ENCODE peak calls at places on chromosomes 2 and 18, in seven cellular contexts. G is trophoblast cell, M is IMR-90, I is neuronal stem cell, K is mesendoderm, T is H9, B is H1. Z is an unnamed sample.

GRCh38 chr2:224412064-224412921 is 10.4 kb upstream of the FAM124B start:
- DNase-seq in G (peak), M (peak), I (no peak), K (no peak), T (no peak), B (no peak), Z (peak)

GRCh38 chr2:26870585-26871095 is 22.7 kb downstream of the DPYSL5 start:
- DNase-seq in G (no peak), M (no peak), I (no peak), K (no peak), T (no peak), B (peak), Z (no peak)

GRCh38 chr2:101418704-101419663 is 31.7 kb upstream of the CREG2 start:
- DNase-seq in G (peak), M (peak), I (peak), K (peak), T (no peak), B (peak), Z (peak)

GRCh38 chr2:127154985-127155650 is 48.2 kb upstream of the BIN1 start:
- DNase-seq in G (no peak), M (peak), I (no peak), K (no peak), T (no peak), B (no peak), Z (no peak)

GRCh38 chr2:202032841-202033316 is 776 bp upstream of the FZD7 start:
- DNase-seq in G (peak), M (peak), I (peak), K (peak), T (peak), B (peak), Z (peak)

GRCh38 chr2:105873281-105873680 is 128.6 kb downstream of the NCK2 start:
- DNase-seq in G (no peak), M (no peak), I (no peak), K (no peak), T (no peak), B (no peak), Z (peak)

GRCh38 chr2:235968616-235969324 is 199.4 kb downstream of the GBX2 start:
- DNase-seq in G (peak), M (no peak), I (no peak), K (no peak), T (peak), B (no peak), Z (no peak)

GRCh38 chr18:70296289-70296688 is 7.4 kb downstream of the SOCS6 start:
- DNase-seq in G (no peak), M (no peak), I (no peak), K (peak), T (no peak), B (no peak), Z (peak)

GRCh38 chr2:191566347-191566746 is 111.6 kb upstream of the NABP1 start:
- DNase-seq in G (peak), M (peak), I (peak), K (peak), T (peak), B (peak), Z (peak)

GRCh38 chr2:211423018-211423417 is 866.6 kb downstream of the CPS1 start:
- DNase-seq in G (no peak), M (no peak), I (no peak), K (no peak), T (no peak), B (no peak), Z (no peak)

GRCh38 chr2:73981081-73981968 is 3.4 kb upstream of the TET3 start:
- DNase-seq in G (peak), M (no peak), I (no peak), K (peak), T (peak), B (peak), Z (no peak)

GRCh38 chr2:239457586-239458445 is 57.0 kb upstream of the HDAC4 start:
- DNase-seq in G (no peak), M (no peak), I (no peak), K (no peak), T (peak), B (peak), Z (no peak)

GRCh38 chr2:239456940-239457339 is 56.1 kb upstream of the HDAC4 start:
- DNase-seq in G (no peak), M (no peak), I (no peak), K (no peak), T (peak), B (no peak), Z (no peak)

GRCh38 chr2:239459581-239459980 is 58.8 kb upstream of the HDAC4 start:
- DNase-seq in G (no peak), M (no peak), I (no peak), K (no peak), T (peak), B (peak), Z (no peak)

GRCh38 chr2:239460780-239461179 is 60.0 kb upstream of the HDAC4 start:
- DNase-seq in G (no peak), M (no peak), I (no peak), K (no peak), T (no peak), B (no peak), Z (no peak)

DNA sequence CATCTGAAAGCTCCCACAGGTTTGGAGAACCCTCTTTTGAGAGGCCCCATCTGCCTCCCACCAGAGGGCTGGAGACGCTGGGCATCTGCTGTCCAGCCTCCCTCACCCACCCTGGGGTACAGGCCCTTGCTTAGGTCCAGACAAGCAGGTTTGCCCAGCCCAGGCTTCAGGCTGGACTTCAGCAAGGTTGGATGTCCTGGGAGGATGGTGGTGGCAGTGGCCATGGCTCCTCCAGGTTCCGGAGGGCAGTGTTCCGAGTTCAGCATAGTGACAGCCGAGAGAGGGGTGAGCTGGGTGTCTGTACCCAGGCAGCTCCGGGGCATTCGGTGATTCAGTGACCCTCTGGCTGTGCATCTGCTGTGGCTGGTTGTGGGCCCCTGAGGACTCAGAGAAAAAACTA is 58.2 kb upstream of the HDAC4 start:
- DNase-seq in G (no peak), M (no peak), I (no peak), K (no peak), T (peak), B (peak), Z (no peak)
- H3K4ac ChIP-seq in G (no peak), M (no peak), I (no peak), K (no peak), T (no peak), B (no peak), Z (no peak)

GRCh38 chr2:237743561-237744269 is 54.9 kb upstream of the RBM44 start:
- DNase-seq in G (peak), M (peak), I (no peak), K (no peak), T (no peak), B (no peak), Z (peak)

GRCh38 chr2:237744613-237745249 is 53.8 kb upstream of the RBM44 start:
- DNase-seq in G (peak), M (peak), I (peak), K (peak), T (peak), B (peak), Z (peak)

GRCh38 chr2:237746302-237747080 is 52.1 kb upstream of the RBM44 start:
- DNase-seq in G (no peak), M (no peak), I (no peak), K (no peak), T (no peak), B (no peak), Z (no peak)

GRCh38 chr2:237744270-237744612 is 54.3 kb upstream of the RBM44 start:
- DNase-seq in G (no peak), M (no peak), I (no peak), K (no peak), T (no peak), B (no peak), Z (no peak)

DNA sequence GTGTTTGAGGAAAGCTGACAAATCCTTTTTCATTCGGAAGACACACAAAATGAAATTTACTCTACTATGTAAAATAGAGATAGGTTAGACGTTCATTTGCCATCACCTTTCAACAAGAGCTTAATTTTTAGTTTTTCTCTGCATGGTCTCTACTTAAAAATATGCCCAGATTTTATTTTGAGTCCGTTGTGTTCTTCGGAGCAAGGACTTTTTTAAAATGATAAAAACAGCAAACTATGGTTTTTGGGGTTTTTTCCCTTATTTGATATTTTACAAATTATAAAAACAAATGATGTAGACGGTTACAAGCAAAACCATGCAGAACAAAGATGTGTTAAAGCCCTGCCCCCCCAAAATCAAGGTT is 53.3 kb upstream of the RBM44 start:
- DNase-seq in G (no peak), M (no peak), I (no peak), K (no peak), T (no peak), B (no peak), Z (no peak)
- H3K27ac ChIP-seq in G (no peak), M (no peak), I (no peak), K (no peak), T (no peak), B (no peak), Z (no peak)

GRCh38 chr18:78686976-78687685 is 292.5 kb upstream of the SALL3 start:
- DNase-seq in G (no peak), M (no peak), I (no peak), K (no peak), T (no peak), B (no peak), Z (no peak)

GRCh38 chr18:78687736-78688135 is 291.9 kb upstream of the SALL3 start:
- DNase-seq in G (no peak), M (no peak), I (no peak), K (no peak), T (no peak), B (no peak), Z (no peak)

GRCh38 chr18:78688916-78689315 is 290.7 kb upstream of the SALL3 start:
- DNase-seq in G (no peak), M (no peak), I (no peak), K (no peak), T (no peak), B (no peak), Z (no peak)

GRCh38 chr18:78688249-78688648 is 291.4 kb upstream of the SALL3 start:
- DNase-seq in G (no peak), M (no peak), I (no peak), K (no peak), T (no peak), B (no peak), Z (no peak)

DNA sequence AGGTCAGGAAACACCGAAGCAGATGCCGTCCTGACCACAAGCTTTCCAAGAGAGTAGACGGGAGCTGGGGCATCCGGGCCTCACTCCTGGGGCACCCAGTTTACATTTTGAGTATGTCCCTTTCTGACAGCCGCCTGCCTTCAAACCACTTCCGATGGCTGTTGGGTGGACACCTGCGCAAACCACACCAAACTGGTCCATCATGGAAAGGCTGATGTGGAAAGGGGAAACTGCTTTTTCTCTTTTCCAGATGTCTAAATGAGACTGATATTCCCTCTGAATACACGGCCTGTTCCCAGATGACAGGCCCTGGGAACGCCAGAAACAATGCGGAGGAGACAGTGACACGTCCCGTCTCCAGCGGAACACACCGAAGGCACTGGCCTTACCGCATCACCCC is 290.0 kb upstream of the SALL3 start:
- DNase-seq in G (no peak), M (no peak), I (no peak), K (no peak), T (no peak), B (no peak), Z (no peak)
- H3K4ac ChIP-seq in G (no peak), M (no peak), I (no peak), K (no peak), T (no peak), B (no peak), Z (no peak)

GRCh38 chr2:54708584-54709340 is 14.7 kb upstream of the EML6 start:
- DNase-seq in G (no peak), M (no peak), I (no peak), K (peak), T (peak), B (peak), Z (peak)
- H3K27ac ChIP-seq in G (no peak), M (no peak), I (no peak), K (no peak), T (no peak), B (no peak), Z (no peak)

GRCh38 chr2:1651131-1652066 is 92.9 kb downstream of the PXDN start:
- DNase-seq in G (no peak), M (no peak), I (no peak), K (no peak), T (no peak), B (no peak), Z (no peak)
- H3K4ac ChIP-seq in G (no peak), M (peak), I (no peak), K (no peak), T (no peak), B (no peak), Z (no peak)

GRCh38 chr2:177271981-177272666 is 7.6 kb upstream of the NFE2L2 start:
- DNase-seq in G (no peak), M (no peak), I (no peak), K (no peak), T (no peak), B (no peak), Z (no peak)

GRCh38 chr2:177275671-177276070 is 11.1 kb upstream of the NFE2L2 start:
- DNase-seq in G (no peak), M (peak), I (no peak), K (no peak), T (no peak), B (no peak), Z (peak)

GRCh38 chr2:177272765-177273164 is 8.2 kb upstream of the NFE2L2 start:
- DNase-seq in G (no peak), M (no peak), I (no peak), K (no peak), T (no peak), B (no peak), Z (no peak)

GRCh38 chr2:177273456-177273855 is 8.9 kb upstream of the NFE2L2 start:
- DNase-seq in G (no peak), M (no peak), I (no peak), K (no peak), T (no peak), B (no peak), Z (no peak)

GRCh38 chr2:177275041-177275440 is 10.5 kb upstream of the NFE2L2 start:
- DNase-seq in G (no peak), M (peak), I (no peak), K (no peak), T (no peak), B (no peak), Z (peak)
- H3K27ac ChIP-seq in G (no peak), M (no peak), I (no peak), K (no peak), T (no peak), B (no peak), Z (no peak)

GRCh38 chr2:85457877-85458316 is 39.4 kb downstream of the SH2D6 start:
- DNase-seq in G (no peak), M (no peak), I (no peak), K (no peak), T (no peak), B (no peak), Z (no peak)

GRCh38 chr2:85459771-85460170 is 41.3 kb downstream of the SH2D6 start:
- DNase-seq in G (no peak), M (no peak), I (no peak), K (no peak), T (no peak), B (no peak), Z (no peak)

GRCh38 chr2:85457043-85457442 is 38.5 kb downstream of the SH2D6 start:
- DNase-seq in G (no peak), M (no peak), I (no peak), K (no peak), T (no peak), B (no peak), Z (no peak)

GRCh38 chr2:85455552-85456090 is 37.1 kb downstream of the SH2D6 start:
- DNase-seq in G (no peak), M (no peak), I (no peak), K (peak), T (peak), B (no peak), Z (no peak)

GRCh38 chr2:85458611-85459563 is 40.4 kb downstream of the SH2D6 start:
- DNase-seq in G (no peak), M (no peak), I (no peak), K (peak), T (peak), B (no peak), Z (no peak)
- H3K4ac ChIP-seq in G (no peak), M (peak), I (no peak), K (no peak), T (no peak), B (no peak), Z (no peak)